ENCODE peak calls at places on chromosomes 1 and 21, in five cellular contexts. One of them, this sample, is unnamed.

GRCh38 chr1:233613252-233614172 is at the start of gene KCNK1:
- DNase-seq in Panc1: no peak
- DNase-seq in tibial artery: peak
- DNase-seq in upper lobe of right lung: peak
- DNase-seq in astrocyte of the spinal cord: peak
- DNase-seq in this sample: peak

GRCh38 chr1:156436319-156437043 is 64.1 kb downstream of the MEF2D start:
- DNase-seq in upper lobe of right lung: no peak
- DNase-seq in astrocyte of the spinal cord: no peak
- DNase-seq in Panc1: no peak
- DNase-seq in tibial artery: no peak
- DNase-seq in this sample: no peak

GRCh38 chr1:198083549-198083948 is 73.2 kb upstream of the NEK7 start:
- DNase-seq in tibial artery: no peak
- DNase-seq in astrocyte of the spinal cord: no peak
- DNase-seq in Panc1: no peak
- DNase-seq in upper lobe of right lung: no peak
- DNase-seq in this sample: no peak

GRCh38 chr1:161185282-161185682 is 8.0 kb upstream of the B4GALT3 start:
- DNase-seq in astrocyte of the spinal cord: peak
- DNase-seq in tibial artery: peak
- DNase-seq in upper lobe of right lung: peak
- DNase-seq in Panc1: no peak
- DNase-seq in this sample: peak

GRCh38 chr1:35605071-35605881 is 32.2 kb downstream of the TFAP2E start:
- DNase-seq in astrocyte of the spinal cord: peak
- DNase-seq in tibial artery: no peak
- DNase-seq in Panc1: no peak
- DNase-seq in upper lobe of right lung: no peak
- DNase-seq in this sample: no peak

GRCh38 chr1:212040629-212041028 is 5.1 kb downstream of the DTL start:
- DNase-seq in astrocyte of the spinal cord: no peak
- DNase-seq in upper lobe of right lung: no peak
- DNase-seq in tibial artery: no peak
- DNase-seq in Panc1: no peak
- DNase-seq in this sample: no peak

GRCh38 chr1:225763815-225764548 is 13.6 kb upstream of the SRP9 start:
- DNase-seq in astrocyte of the spinal cord: peak
- DNase-seq in Panc1: no peak
- DNase-seq in upper lobe of right lung: no peak
- DNase-seq in tibial artery: peak
- DNase-seq in this sample: peak

GRCh38 chr1:223242382-223242955 is 99.4 kb upstream of the TLR5 start:
- DNase-seq in astrocyte of the spinal cord: no peak
- DNase-seq in upper lobe of right lung: no peak
- DNase-seq in Panc1: no peak
- DNase-seq in tibial artery: no peak
- DNase-seq in this sample: peak

GRCh38 chr1:99657213-99658030 is 11.5 kb downstream of the PALMD start:
- DNase-seq in tibial artery: no peak
- DNase-seq in upper lobe of right lung: no peak
- DNase-seq in Panc1: no peak
- DNase-seq in astrocyte of the spinal cord: no peak
- DNase-seq in this sample: peak

GRCh38 chr1:244314921-244315544 is 136.7 kb downstream of the ADSS2 start:
- DNase-seq in Panc1: no peak
- DNase-seq in tibial artery: no peak
- DNase-seq in astrocyte of the spinal cord: no peak
- DNase-seq in upper lobe of right lung: no peak
- DNase-seq in this sample: no peak

GRCh38 chr1:35033346-35033745 is 1.6 kb upstream of the ZMYM6 start:
- DNase-seq in upper lobe of right lung: no peak
- DNase-seq in Panc1: no peak
- DNase-seq in tibial artery: no peak
- DNase-seq in astrocyte of the spinal cord: no peak
- DNase-seq in this sample: no peak

GRCh38 chr1:207006914-207007313 is 25.6 kb downstream of the C1orf116 start:
- DNase-seq in tibial artery: no peak
- DNase-seq in upper lobe of right lung: no peak
- DNase-seq in Panc1: no peak
- DNase-seq in astrocyte of the spinal cord: no peak
- DNase-seq in this sample: no peak

GRCh38 chr1:170339565-170339964 is 192.4 kb upstream of the GORAB start:
- DNase-seq in astrocyte of the spinal cord: no peak
- DNase-seq in tibial artery: no peak
- DNase-seq in upper lobe of right lung: no peak
- DNase-seq in Panc1: no peak
- DNase-seq in this sample: no peak

GRCh38 chr1:63547621-63548294 is 24.4 kb downstream of the EFCAB7 start:
- DNase-seq in tibial artery: no peak
- DNase-seq in Panc1: no peak
- DNase-seq in upper lobe of right lung: no peak
- DNase-seq in astrocyte of the spinal cord: no peak
- DNase-seq in this sample: peak

GRCh38 chr1:65001238-65001792 is 35.0 kb upstream of the JAK1 start:
- DNase-seq in Panc1: no peak
- DNase-seq in upper lobe of right lung: peak
- DNase-seq in tibial artery: peak
- DNase-seq in astrocyte of the spinal cord: peak
- DNase-seq in this sample: peak

GRCh38 chr1:116673935-116674630 is 6.5 kb upstream of the IGSF3 start:
- DNase-seq in Panc1: no peak
- DNase-seq in tibial artery: no peak
- DNase-seq in upper lobe of right lung: no peak
- DNase-seq in astrocyte of the spinal cord: no peak
- DNase-seq in this sample: no peak

GRCh38 chr1:31523769-31524168 is 52.5 kb upstream of the TINAGL1 start:
- DNase-seq in upper lobe of right lung: peak
- DNase-seq in tibial artery: peak
- DNase-seq in astrocyte of the spinal cord: no peak
- DNase-seq in Panc1: no peak
- DNase-seq in this sample: no peak

GRCh38 chr1:84433253-84434080 is 35.2 kb downstream of the DNASE2B start:
- DNase-seq in upper lobe of right lung: no peak
- DNase-seq in astrocyte of the spinal cord: peak
- DNase-seq in Panc1: peak
- DNase-seq in tibial artery: peak
- DNase-seq in this sample: peak

GRCh38 chr21:42235593-42235992 is 16.7 kb downstream of the ABCG1 start:
- DNase-seq in tibial artery: no peak
- DNase-seq in upper lobe of right lung: no peak
- DNase-seq in astrocyte of the spinal cord: no peak
- DNase-seq in Panc1: no peak
- DNase-seq in this sample: no peak

GRCh38 chr1:55035904-55036303 is 3.4 kb upstream of the PCSK9 start:
- DNase-seq in tibial artery: no peak
- DNase-seq in astrocyte of the spinal cord: no peak
- DNase-seq in Panc1: no peak
- DNase-seq in upper lobe of right lung: no peak
- DNase-seq in this sample: no peak

GRCh38 chr1:1067284-1068076 is 6.6 kb downstream of the RNF223 start:
- DNase-seq in upper lobe of right lung: peak
- DNase-seq in Panc1: no peak
- DNase-seq in tibial artery: no peak
- DNase-seq in astrocyte of the spinal cord: no peak
- DNase-seq in this sample: no peak

GRCh38 chr1:41414716-41415306 is 53.6 kb downstream of the FOXO6 start:
- DNase-seq in upper lobe of right lung: no peak
- DNase-seq in astrocyte of the spinal cord: no peak
- DNase-seq in Panc1: no peak
- DNase-seq in tibial artery: no peak
- DNase-seq in this sample: no peak

GRCh38 chr1:241269116-241269515 is 87.9 kb downstream of the RGS7 start:
- DNase-seq in tibial artery: no peak
- DNase-seq in astrocyte of the spinal cord: no peak
- DNase-seq in Panc1: no peak
- DNase-seq in upper lobe of right lung: no peak
- DNase-seq in this sample: peak

GRCh38 chr1:165434264-165434663 is 10.7 kb downstream of the RXRG start:
- DNase-seq in astrocyte of the spinal cord: no peak
- DNase-seq in Panc1: no peak
- DNase-seq in upper lobe of right lung: no peak
- DNase-seq in tibial artery: no peak
- DNase-seq in this sample: no peak

GRCh38 chr1:30340934-30341333 is 382.5 kb downstream of the MATN1 start:
- DNase-seq in upper lobe of right lung: no peak
- DNase-seq in astrocyte of the spinal cord: no peak
- DNase-seq in tibial artery: no peak
- DNase-seq in Panc1: no peak
- DNase-seq in this sample: no peak

GRCh38 chr1:212595787-212596714 is 12.5 kb upstream of the ATF3 start:
- DNase-seq in upper lobe of right lung: no peak
- DNase-seq in astrocyte of the spinal cord: peak
- DNase-seq in tibial artery: no peak
- DNase-seq in Panc1: peak
- DNase-seq in this sample: peak

GRCh38 chr1:156893048-156893953 is at the start of gene PEAR1:
- DNase-seq in upper lobe of right lung: no peak
- DNase-seq in Panc1: no peak
- DNase-seq in tibial artery: peak
- DNase-seq in astrocyte of the spinal cord: no peak
- DNase-seq in this sample: peak

GRCh38 chr1:173240609-173241008 is 33.5 kb upstream of the TNFSF4 start:
- DNase-seq in Panc1: no peak
- DNase-seq in upper lobe of right lung: no peak
- DNase-seq in astrocyte of the spinal cord: no peak
- DNase-seq in tibial artery: no peak
- DNase-seq in this sample: no peak

GRCh38 chr1:204677864-204678263 is 7.7 kb downstream of the LRRN2 start:
- DNase-seq in tibial artery: no peak
- DNase-seq in astrocyte of the spinal cord: no peak
- DNase-seq in upper lobe of right lung: no peak
- DNase-seq in Panc1: no peak
- DNase-seq in this sample: no peak

GRCh38 chr1:204672069-204672468 is 13.5 kb downstream of the LRRN2 start:
- DNase-seq in tibial artery: peak
- DNase-seq in upper lobe of right lung: no peak
- DNase-seq in astrocyte of the spinal cord: no peak
- DNase-seq in Panc1: no peak
- DNase-seq in this sample: no peak

GRCh38 chr1:204672482-204673216 is 12.9 kb downstream of the LRRN2 start:
- DNase-seq in astrocyte of the spinal cord: no peak
- DNase-seq in Panc1: no peak
- DNase-seq in tibial artery: peak
- DNase-seq in upper lobe of right lung: no peak
- DNase-seq in this sample: no peak

GRCh38 chr1:204673217-204673608 is 12.3 kb downstream of the LRRN2 start:
- DNase-seq in astrocyte of the spinal cord: no peak
- DNase-seq in Panc1: no peak
- DNase-seq in upper lobe of right lung: no peak
- DNase-seq in tibial artery: no peak
- DNase-seq in this sample: no peak

GRCh38 chr1:204673909-204674701 is 11.4 kb downstream of the LRRN2 start:
- DNase-seq in astrocyte of the spinal cord: no peak
- DNase-seq in Panc1: no peak
- DNase-seq in upper lobe of right lung: no peak
- DNase-seq in tibial artery: peak
- DNase-seq in this sample: no peak
- H3K4me3 ChIP-seq in astrocyte of the spinal cord: no peak
- H3K4me3 ChIP-seq in Panc1: no peak
- H3K4me3 ChIP-seq in upper lobe of right lung: no peak
- H3K4me3 ChIP-seq in tibial artery: no peak
- H3K4me3 ChIP-seq in this sample: no peak

GRCh38 chr1:26787706-26788514 is at the start of gene PIGV:
- DNase-seq in astrocyte of the spinal cord: peak
- DNase-seq in upper lobe of right lung: peak
- DNase-seq in tibial artery: peak
- DNase-seq in Panc1: no peak
- DNase-seq in this sample: peak
- TF ChIP-seq CTCF in astrocyte of the spinal cord: peak
- TF ChIP-seq CTCF in upper lobe of right lung: no peak
- TF ChIP-seq CTCF in tibial artery: peak
- TF ChIP-seq CTCF in Panc1: no peak
- TF ChIP-seq CTCF in this sample: no peak

GRCh38 chr1:208528577-208529240 is 284.5 kb upstream of the PLXNA2 start:
- DNase-seq in Panc1: no peak
- DNase-seq in tibial artery: no peak
- DNase-seq in astrocyte of the spinal cord: no peak
- DNase-seq in upper lobe of right lung: no peak
- DNase-seq in this sample: no peak

GRCh38 chr1:208525417-208525816 is 281.2 kb upstream of the PLXNA2 start:
- DNase-seq in Panc1: no peak
- DNase-seq in astrocyte of the spinal cord: no peak
- DNase-seq in tibial artery: no peak
- DNase-seq in upper lobe of right lung: no peak
- DNase-seq in this sample: no peak

GRCh38 chr1:208524920-208525319 is 280.7 kb upstream of the PLXNA2 start:
- DNase-seq in tibial artery: no peak
- DNase-seq in upper lobe of right lung: no peak
- DNase-seq in Panc1: no peak
- DNase-seq in astrocyte of the spinal cord: no peak
- DNase-seq in this sample: no peak

GRCh38 chr1:208527197-208527596 is 283.0 kb upstream of the PLXNA2 start:
- DNase-seq in astrocyte of the spinal cord: no peak
- DNase-seq in upper lobe of right lung: no peak
- DNase-seq in Panc1: no peak
- DNase-seq in tibial artery: no peak
- DNase-seq in this sample: no peak

GRCh38 chr1:208526726-208527125 is 282.5 kb upstream of the PLXNA2 start:
- DNase-seq in tibial artery: no peak
- DNase-seq in astrocyte of the spinal cord: no peak
- DNase-seq in Panc1: no peak
- DNase-seq in upper lobe of right lung: no peak
- DNase-seq in this sample: no peak
- H3K4me3 ChIP-seq in tibial artery: no peak
- H3K4me3 ChIP-seq in astrocyte of the spinal cord: no peak
- H3K4me3 ChIP-seq in Panc1: no peak
- H3K4me3 ChIP-seq in upper lobe of right lung: no peak
- H3K4me3 ChIP-seq in this sample: no peak

DNA sequence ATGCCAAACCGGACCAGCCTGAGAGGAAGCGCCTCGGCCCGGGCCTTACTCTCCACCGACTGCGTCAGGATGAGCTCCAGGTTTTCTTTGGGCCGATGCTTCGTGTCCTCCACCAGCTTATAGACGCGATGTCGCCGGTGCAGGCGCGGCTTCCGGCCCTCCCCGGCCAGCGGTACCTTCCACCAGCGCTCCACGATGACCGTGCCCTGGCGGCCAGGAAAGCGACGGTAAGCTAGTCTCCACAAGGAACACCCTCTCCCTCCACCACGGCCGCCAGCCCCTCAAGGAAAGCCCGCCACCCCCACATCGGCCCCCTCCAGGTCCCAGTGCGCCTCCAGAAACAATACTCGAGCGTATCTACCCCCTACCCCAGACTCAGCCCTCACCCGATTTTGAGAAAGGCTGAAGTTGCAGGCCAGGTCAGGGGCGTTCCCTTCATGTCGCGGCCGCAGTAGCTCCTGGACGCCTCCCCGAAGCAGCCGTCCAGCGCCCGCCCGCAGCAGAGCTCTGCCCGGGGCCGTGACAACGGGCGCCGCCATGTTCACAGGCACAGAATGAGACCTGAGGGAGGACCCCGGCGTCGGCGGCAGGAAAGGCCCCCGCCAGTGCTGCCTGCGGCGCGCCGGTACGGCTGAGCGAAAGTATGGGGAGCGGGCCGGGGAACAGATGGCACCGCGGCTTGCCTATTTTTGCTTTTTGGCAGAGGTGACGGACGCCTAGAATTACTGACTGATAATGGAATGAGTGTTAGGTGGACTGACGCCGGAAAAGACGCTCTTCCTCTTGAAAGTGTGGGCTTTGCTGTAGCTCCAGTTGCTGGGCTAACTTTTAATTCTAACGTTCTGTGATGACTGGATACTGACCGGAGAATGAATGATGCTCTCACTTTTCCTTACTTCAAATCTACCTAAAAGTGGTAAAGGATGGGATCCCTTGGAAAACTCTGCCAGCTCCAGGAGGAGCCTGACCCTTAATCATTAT is at the start of gene MRPL9:
- DNase-seq in astrocyte of the spinal cord: peak
- DNase-seq in Panc1: no peak
- DNase-seq in tibial artery: peak
- DNase-seq in upper lobe of right lung: peak
- DNase-seq in this sample: peak
- TF ChIP-seq CTCF in astrocyte of the spinal cord: no peak
- TF ChIP-seq CTCF in Panc1: no peak
- TF ChIP-seq CTCF in tibial artery: no peak
- TF ChIP-seq CTCF in upper lobe of right lung: no peak
- TF ChIP-seq CTCF in this sample: no peak

This sample was measured in cardiac fibroblast.